ENCODE peak calls at places on chromosomes 5 and 9, in five cellular contexts. R is BJ, G is AG09309, A is stomach, N is endothelial cell of umbilical vein. O is an unnamed sample.

GRCh38 chr5:161283296-161283695 is 263.2 kb downstream of the GABRB2 start:
- DNase-seq in R (no peak), G (no peak), A (no peak), N (no peak), O (no peak)

GRCh38 chr9:74642376-74642775 is 145.2 kb downstream of the RORB start:
- DNase-seq in R (no peak), G (no peak), A (no peak), N (no peak), O (no peak)

GRCh38 chr5:40557486-40557885 is 122.2 kb upstream of the PTGER4 start:
- DNase-seq in R (no peak), G (no peak), A (no peak), N (no peak), O (no peak)

GRCh38 chr5:157115502-157115901 is 6.7 kb upstream of the HAVCR2 start:
- DNase-seq in R (no peak), G (no peak), A (no peak), N (no peak), O (no peak)

GRCh38 chr9:130172161-130172857 is at the start of gene NCS1:
- DNase-seq in R (no peak), G (no peak), A (peak), N (peak), O (peak)

GRCh38 chr5:31033295-31033694 is 160.2 kb upstream of the CDH6 start:
- DNase-seq in R (no peak), G (no peak), A (no peak), N (peak), O (peak)

GRCh38 chr9:131675437-131676022 is 64.3 kb downstream of the RAPGEF1 start:
- DNase-seq in R (no peak), G (no peak), A (no peak), N (no peak), O (no peak)

GRCh38 chr5:45411971-45412612 is 284.1 kb downstream of the HCN1 start:
- DNase-seq in R (no peak), G (no peak), A (no peak), N (peak), O (peak)

GRCh38 chr9:131997779-131998178 is 81.9 kb downstream of the MED27 start:
- DNase-seq in R (no peak), G (no peak), A (peak), N (no peak), O (peak)

GRCh38 chr5:64592942-64593341 is 87.1 kb downstream of the RGS7BP start:
- DNase-seq in R (no peak), G (no peak), A (no peak), N (no peak), O (no peak)

GRCh38 chr5:95572016-95572415 is 17.1 kb downstream of the ARSK start:
- DNase-seq in R (no peak), G (no peak), A (no peak), N (no peak), O (peak)

GRCh38 chr5:180611140-180611850 is 20.0 kb upstream of the SCGB3A1 start:
- DNase-seq in R (no peak), G (no peak), A (no peak), N (no peak), O (no peak)

GRCh38 chr9:113599647-113600476 is 136.3 kb downstream of the RGS3 start:
- DNase-seq in R (peak), G (no peak), A (no peak), N (peak), O (no peak)

GRCh38 chr9:111604054-111604615 is 4.7 kb upstream of the PTGR1 start:
- DNase-seq in R (no peak), G (no peak), A (no peak), N (no peak), O (no peak)

GRCh38 chr5:75510836-75511434 is 494 bp downstream of the CERT1 start:
- DNase-seq in R (no peak), G (no peak), A (no peak), N (peak), O (peak)

GRCh38 chr5:74655206-74655605 is 14.7 kb upstream of the ENC1 start:
- DNase-seq in R (no peak), G (no peak), A (no peak), N (no peak), O (no peak)

GRCh38 chr5:180046656-180047055 is 24.9 kb downstream of the RNF130 start:
- DNase-seq in R (no peak), G (no peak), A (no peak), N (peak), O (no peak)

GRCh38 chr9:129712595-129713524 is 40.0 kb downstream of the PTGES start:
- DNase-seq in R (peak), G (peak), A (no peak), N (no peak), O (peak)

GRCh38 chr9:123686849-123687233 is 243.1 kb downstream of the DENND1A start:
- DNase-seq in R (no peak), G (no peak), A (no peak), N (no peak), O (no peak)

GRCh38 chr9:114560956-114561355 is 26.6 kb upstream of the ATP6V1G1 start:
- DNase-seq in R (no peak), G (no peak), A (no peak), N (no peak), O (no peak)

GRCh38 chr9:76192013-76192412 is 202.2 kb downstream of the RFK start:
- DNase-seq in R (no peak), G (no peak), A (no peak), N (no peak), O (no peak)

GRCh38 chr9:128899566-128900322 is 17.8 kb downstream of the LRRC8A start:
- DNase-seq in R (no peak), G (no peak), A (no peak), N (no peak), O (no peak)

GRCh38 chr9:112783551-112783954 is 33.0 kb downstream of the SNX30 start:
- DNase-seq in R (no peak), G (no peak), A (no peak), N (no peak), O (no peak)

GRCh38 chr9:86751207-86751606 is 196.1 kb downstream of the GAS1 start:
- DNase-seq in R (no peak), G (no peak), A (no peak), N (no peak), O (peak)

GRCh38 chr9:3906437-3907213 is 380.8 kb upstream of the RFX3 start:
- DNase-seq in R (peak), G (peak), A (no peak), N (peak), O (peak)

GRCh38 chr5:179900707-179901106 is 7.0 kb downstream of the TBC1D9B start:
- DNase-seq in R (no peak), G (no peak), A (no peak), N (no peak), O (no peak)

GRCh38 chr5:173781826-173782670 is 106.1 kb upstream of the CPEB4 start:
- DNase-seq in R (peak), G (peak), A (peak), N (peak), O (peak)

GRCh38 chr9:87336407-87336806 is 161.3 kb upstream of the DAPK1 start:
- DNase-seq in R (no peak), G (no peak), A (no peak), N (no peak), O (peak)

GRCh38 chr5:148990817-148991216 is 72.0 kb downstream of the SH3TC2 start:
- DNase-seq in R (no peak), G (no peak), A (no peak), N (no peak), O (no peak)
- H3K4me3 ChIP-seq in R (no peak), G (no peak), A (no peak), N (no peak), O (no peak)

GRCh38 chr9:624935-625505 is 216.5 kb upstream of the DMRT1 start:
- DNase-seq in R (no peak), G (no peak), A (no peak), N (peak), O (no peak)
- H3K4me3 ChIP-seq in R (no peak), G (no peak), A (no peak), N (no peak), O (no peak)

DNA sequence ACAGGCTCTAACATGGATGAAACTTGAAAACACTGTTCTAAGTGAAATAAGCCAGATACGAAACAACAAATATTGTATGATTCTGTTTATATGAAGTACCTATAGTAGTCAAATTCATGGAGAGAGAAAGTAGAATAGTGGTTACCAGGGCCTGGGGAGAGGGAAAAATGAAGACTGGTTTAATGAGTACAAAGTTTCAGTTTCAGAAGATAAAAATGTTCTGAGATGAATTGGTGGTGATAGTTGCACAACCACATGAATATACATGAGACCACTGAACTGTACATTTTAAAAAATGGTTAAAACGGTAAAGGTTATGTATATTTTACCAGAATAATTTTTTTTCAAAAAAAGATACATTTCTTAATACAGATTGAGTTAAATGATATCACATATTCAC is 521.5 kb downstream of the EFNA5 start:
- DNase-seq in R (no peak), G (no peak), A (no peak), N (no peak), O (no peak)
- H3K4me3 ChIP-seq in R (no peak), G (no peak), A (no peak), N (no peak), O (no peak)

DNA sequence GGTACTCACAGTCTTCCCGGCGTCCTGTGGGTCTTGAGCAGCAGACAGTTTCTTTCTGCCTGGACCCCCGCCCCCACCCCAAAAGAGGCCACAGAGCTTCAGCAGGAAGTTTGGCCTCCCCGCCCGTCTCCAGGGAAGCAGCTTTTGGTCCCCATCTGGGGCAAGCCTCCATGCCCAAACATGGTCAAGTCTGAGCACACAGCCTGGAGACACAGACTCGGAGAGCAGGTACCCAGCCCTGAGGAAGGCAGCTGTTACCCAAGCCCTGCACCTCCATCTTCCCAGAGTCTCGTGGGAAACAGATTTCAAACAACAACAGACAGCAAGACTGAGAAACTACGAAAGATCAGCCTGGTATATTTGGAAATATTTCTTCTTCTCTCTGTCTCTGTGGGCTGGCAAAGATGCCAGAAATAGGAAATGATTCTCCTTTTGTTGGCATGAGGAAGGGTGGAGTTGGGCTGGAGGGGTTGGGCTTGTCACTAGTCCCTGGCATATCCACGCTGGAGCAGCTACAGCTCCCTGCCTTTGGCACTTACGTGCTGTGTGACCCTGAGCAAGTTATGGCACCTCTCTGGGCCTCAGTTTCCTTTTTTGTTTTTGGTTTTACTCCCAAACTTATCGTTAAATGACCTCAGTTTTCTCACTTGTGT is at the start of gene KCNMB1:
- DNase-seq in R (no peak), G (no peak), A (no peak), N (no peak), O (no peak)
- H3K4me3 ChIP-seq in R (no peak), G (no peak), A (peak), N (no peak), O (no peak)

GRCh38 chr5:33857037-33857436 is 34.8 kb downstream of the ADAMTS12 start:
- DNase-seq in R (no peak), G (no peak), A (no peak), N (no peak), O (no peak)

GRCh38 chr5:33852837-33853236 is 39.0 kb downstream of the ADAMTS12 start:
- DNase-seq in R (no peak), G (no peak), A (no peak), N (no peak), O (no peak)

GRCh38 chr5:33852327-33852726 is 39.5 kb downstream of the ADAMTS12 start:
- DNase-seq in R (no peak), G (no peak), A (no peak), N (no peak), O (peak)

GRCh38 chr5:33854733-33855151 is 37.0 kb downstream of the ADAMTS12 start:
- DNase-seq in R (no peak), G (peak), A (no peak), N (peak), O (peak)

DNA sequence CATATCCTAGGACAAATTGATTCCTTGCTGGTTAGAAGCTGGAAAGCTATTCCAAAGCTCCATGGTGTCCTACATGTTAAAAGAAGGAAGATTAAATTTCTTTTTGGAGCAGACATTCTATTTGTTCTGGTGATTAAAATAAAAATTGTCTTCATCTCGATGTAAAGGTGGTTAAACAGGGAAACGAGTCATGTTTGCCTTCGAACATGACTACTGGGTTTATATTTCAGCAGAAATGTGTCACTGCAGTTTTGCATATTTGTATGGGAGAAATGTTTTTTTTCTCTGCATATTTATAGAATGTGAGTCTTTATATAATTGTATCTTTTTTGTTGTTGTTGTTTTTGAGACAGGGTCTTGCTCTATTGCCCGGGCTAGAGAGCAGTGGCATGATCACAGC is 36.4 kb downstream of the ADAMTS12 start:
- DNase-seq in R (no peak), G (no peak), A (no peak), N (no peak), O (no peak)
- H3K4me3 ChIP-seq in R (no peak), G (no peak), A (no peak), N (no peak), O (no peak)